ENCODE peak calls at places on chromosomes 13 and 19, in four cellular contexts. R is IMR-90, X is neuronal stem cell, I is H9. N is an unnamed sample. For H3K79me1, the result is how much of the 10 kb centered on the place peaks cover.

GRCh38 chr13:112889351-112890290 is 79.4 kb upstream of the MCF2L start:
- DNase-seq in R (no peak), X (no peak), I (no peak), N (no peak)

GRCh38 chr19:5691205-5691929 is 1.3 kb downstream of the RPL36 start:
- DNase-seq in R (peak), I (peak), X (no peak), N (no peak)

GRCh38 chr13:35157143-35157755 is 215.2 kb downstream of the NBEA start:
- DNase-seq in I (no peak), X (peak), R (peak), N (peak)

GRCh38 chr19:10858204-10858828 is 10.1 kb downstream of the C19orf38 start:
- DNase-seq in I (no peak), X (no peak), R (no peak), N (peak)

GRCh38 chr13:50244913-50245574 is 229.8 kb downstream of the KCNRG start:
- DNase-seq in I (no peak), R (peak), X (no peak), N (peak)

GRCh38 chr19:17049711-17050280 is 23.2 kb upstream of the CPAMD8 start:
- DNase-seq in R (peak), I (no peak), X (no peak), N (no peak)

GRCh38 chr13:109904218-109904617 is 117.8 kb upstream of the IRS2 start:
- DNase-seq in X (no peak), I (peak), R (no peak), N (peak)

GRCh38 chr19:33392341-33393285 is 19.1 kb downstream of the CEBPG start:
- DNase-seq in R (no peak), I (no peak), X (no peak), N (no peak)

GRCh38 chr13:51924756-51925544 is 63.2 kb downstream of the CCDC70 start:
- DNase-seq in I (peak), R (no peak), X (no peak), N (no peak)

GRCh38 chr13:56501750-56502149 is 639.0 kb upstream of the PRR20A start:
- DNase-seq in X (no peak), I (no peak), R (no peak), N (no peak)

GRCh38 chr19:34364830-34365462 is at the start of gene GPI:
- DNase-seq in I (peak), X (no peak), R (peak), N (peak)

GRCh38 chr13:73303858-73304257 is 245.1 kb downstream of the KLF5 start:
- DNase-seq in I (peak), X (no peak), R (peak), N (peak)

GRCh38 chr13:73075546-73075945 is 16.7 kb downstream of the KLF5 start:
- DNase-seq in R (no peak), I (peak), X (no peak), N (peak)

GRCh38 chr19:53772943-53773342 is 51.2 kb downstream of the NLRP12 start:
- DNase-seq in I (peak), R (peak), X (peak), N (peak)

GRCh38 chr13:51346397-51346796 is 6.9 kb downstream of the SERPINE3 start:
- DNase-seq in I (no peak), X (no peak), R (no peak), N (no peak)

GRCh38 chr13:79647518-79647917 is 166.6 kb downstream of the NDFIP2 start:
- DNase-seq in R (no peak), X (no peak), I (no peak), N (no peak)

GRCh38 chr19:6125571-6125989 is 9.9 kb upstream of the ACSBG2 start:
- DNase-seq in I (peak), R (peak), X (no peak), N (peak)

GRCh38 chr13:44930907-44931676 is 58.2 kb downstream of the NUFIP1 start:
- DNase-seq in X (no peak), I (no peak), R (no peak), N (peak)

GRCh38 chr13:33629610-33630009 is 188.3 kb upstream of the RFC3 start:
- DNase-seq in R (no peak), X (no peak), I (no peak), N (no peak)

GRCh38 chr13:24624801-24625231 is 55.4 kb upstream of the ATP12A start:
- DNase-seq in I (no peak), X (no peak), R (no peak), N (no peak)

GRCh38 chr13:109867766-109868165 is 81.4 kb upstream of the IRS2 start:
- DNase-seq in R (no peak), X (no peak), I (no peak), N (no peak)

GRCh38 chr13:27658569-27658968 is 36.9 kb downstream of the POLR1D start:
- DNase-seq in R (peak), X (no peak), I (no peak), N (no peak)

GRCh38 chr13:75395901-75396300 is 86.1 kb downstream of the TBC1D4 start:
- DNase-seq in R (no peak), X (no peak), I (no peak), N (no peak)

GRCh38 chr13:45441633-45442032 is 23.1 kb upstream of the COG3 start:
- DNase-seq in R (peak), I (no peak), X (no peak), N (no peak)

GRCh38 chr13:113138792-113139551 is 16.4 kb downstream of the F10 start:
- DNase-seq in R (no peak), I (peak), X (no peak), N (no peak)

GRCh38 chr13:35714096-35714495 is 237.6 kb upstream of the MAB21L1 start:
- DNase-seq in I (no peak), X (no peak), R (no peak), N (no peak)

DNA sequence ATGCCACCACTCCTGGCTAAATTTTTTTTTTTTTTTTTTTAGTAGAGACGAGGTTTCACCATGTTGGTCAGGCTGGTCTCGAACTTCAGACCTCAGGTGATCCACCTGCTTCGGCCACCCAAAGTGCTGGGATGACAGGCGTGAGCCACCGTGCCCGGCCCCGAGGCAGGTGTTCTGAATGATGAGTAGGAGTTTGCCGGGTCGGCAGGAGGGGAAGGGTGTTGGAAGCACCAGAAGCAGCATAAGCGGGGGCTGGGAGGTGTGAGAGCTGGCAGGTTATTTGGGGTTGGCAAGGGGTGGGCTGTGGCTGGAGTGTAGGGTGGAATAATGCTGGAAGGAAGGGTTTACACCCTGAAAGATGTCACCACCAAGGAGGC is 1.8 kb downstream of the SPPL2B start:
- DNase-seq in X (no peak), R (no peak), I (no peak), N (no peak)
- H3K79me1 ChIP-seq in X (under half), R (under half), I (under half), N (under half)

GRCh38 chr19:55690109-55690768 is 15.2 kb downstream of the EPN1 start:
- DNase-seq in I (no peak), X (no peak), R (no peak), N (no peak)
- H3K79me1 ChIP-seq in I (under half), X (under half), R (under half), N (under half)

DNA sequence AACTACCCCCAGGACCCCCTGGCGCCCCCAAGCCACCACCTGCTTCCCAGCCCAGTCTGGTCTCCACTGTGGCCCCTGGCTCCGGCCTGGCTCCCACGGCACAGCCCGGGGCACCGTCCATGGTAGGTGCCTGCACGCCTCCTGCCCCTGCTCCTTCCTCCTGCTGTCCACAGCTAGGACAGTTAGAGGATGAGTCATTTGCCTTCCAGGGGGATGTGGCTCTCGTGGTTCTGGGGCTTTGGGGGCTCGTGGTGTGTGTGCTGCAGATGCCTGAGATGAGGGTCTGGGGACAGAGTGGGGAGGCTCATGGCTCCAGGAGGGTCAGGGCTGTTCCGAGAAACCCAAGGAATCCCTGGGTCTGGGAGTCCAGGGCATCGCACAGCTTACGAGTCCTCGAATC is 12.7 kb downstream of the MED25 start:
- DNase-seq in X (no peak), I (no peak), R (no peak), N (no peak)
- H3K79me1 ChIP-seq in X (under half), I (under half), R (under half), N (under half)

GRCh38 chr19:18287836-18288772 is 6.7 kb upstream of the JUND start:
- DNase-seq in I (peak), R (no peak), X (no peak), N (peak)
- H3K79me1 ChIP-seq in I (under half), R (under half), X (under half), N (under half)

GRCh38 chr19:4109626-4109945 is 14.3 kb downstream of the MAP2K2 start:
- DNase-seq in I (no peak), X (no peak), R (no peak), N (no peak)
- H3K79me1 ChIP-seq in I (under half), X (under half), R (under half), N (under half)

DNA sequence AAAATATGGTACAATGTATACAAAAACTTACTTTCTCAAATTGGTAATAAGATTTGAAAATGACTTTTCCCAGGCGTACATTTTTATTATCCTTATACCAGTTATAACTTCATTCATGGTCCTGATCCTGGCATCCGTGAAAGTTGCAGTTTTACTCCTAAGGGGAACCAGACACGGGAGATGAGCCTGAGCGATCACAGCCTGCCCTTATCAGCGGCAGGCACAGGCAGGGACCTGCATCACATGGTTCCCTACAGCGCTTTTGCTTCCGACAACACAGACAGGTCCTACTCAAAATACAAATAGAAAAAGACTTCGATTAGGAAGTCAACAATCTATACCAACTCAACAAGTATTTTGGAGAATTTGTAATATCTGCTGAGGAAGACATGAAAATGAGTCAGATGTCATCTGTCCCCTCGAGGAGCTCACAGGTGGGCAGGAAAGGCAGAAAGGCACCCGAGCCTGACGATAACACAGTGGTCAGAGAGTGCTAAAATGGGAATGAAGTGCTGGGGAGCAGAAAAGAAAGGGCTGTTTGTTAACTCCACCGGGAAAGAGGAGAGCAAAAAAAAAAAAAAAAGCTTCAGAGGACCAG is 93.4 kb downstream of the ABCC4 start:
- DNase-seq in X (no peak), I (no peak), R (no peak), N (no peak)
- H3K79me1 ChIP-seq in X (under half), I (under half), R (under half), N (under half)

GRCh38 chr19:36125557-36125956 is 10.3 kb downstream of the TBCB start:
- DNase-seq in R (no peak), I (no peak), X (no peak), N (no peak)
- H3K79me1 ChIP-seq in R (under half), I (under half), X (under half), N (under half)

DNA sequence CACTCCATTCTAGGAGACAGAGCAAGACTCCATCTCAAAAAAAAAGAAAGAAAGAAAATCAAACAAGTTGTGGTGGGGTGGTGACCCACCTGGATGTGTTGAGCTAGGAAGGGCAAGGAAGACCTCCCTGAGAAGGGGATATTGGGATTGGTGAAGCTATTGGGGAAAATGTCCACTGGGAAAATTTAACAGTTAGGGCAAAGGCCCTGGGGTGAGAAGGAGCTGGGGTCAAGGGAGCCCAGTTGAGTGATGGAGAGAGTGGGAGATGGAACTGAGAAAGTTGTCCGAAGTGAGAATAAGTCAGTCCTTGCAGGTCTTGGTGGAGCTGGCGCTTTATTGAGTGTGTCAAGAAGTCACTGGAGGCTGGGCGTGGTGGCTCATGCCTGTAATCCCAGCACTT is 5.9 kb downstream of the SERTAD3 start:
- DNase-seq in I (no peak), R (no peak), X (no peak), N (no peak)
- H3K79me1 ChIP-seq in I (under half), R (under half), X (under half), N (under half)

GRCh38 chr19:7977021-7977722 is 28.3 kb downstream of the ELAVL1 start:
- DNase-seq in R (no peak), X (no peak), I (no peak), N (no peak)
- H3K79me1 ChIP-seq in R (under half), X (under half), I (under half), N (under half)

N was measured in mesendoderm.